ENCODE peak calls at places on chromosomes 2 and 18, in five cellular contexts. N, I, X, F and V are unnamed samples.

GRCh38 chr2:9720352-9721093 is 89.7 kb upstream of the YWHAQ start:
- DNase-seq in N (no peak), I (no peak), X (no peak), F (no peak), V (no peak)

GRCh38 chr2:176122633-176123482 is at the start of gene HOXD9:
- DNase-seq in N (no peak), I (no peak), X (no peak), F (peak), V (no peak)

GRCh38 chr18:23302852-23303527 is 150.1 kb upstream of the RIOK3 start:
- DNase-seq in N (no peak), I (no peak), X (no peak), F (no peak), V (no peak)

GRCh38 chr18:45654677-45655076 is 39.4 kb downstream of the SLC14A2 start:
- DNase-seq in N (no peak), I (no peak), X (no peak), F (no peak), V (no peak)

GRCh38 chr2:33443272-33443829 is 33.1 kb upstream of the RASGRP3 start:
- DNase-seq in N (no peak), I (no peak), X (no peak), F (no peak), V (no peak)

GRCh38 chr2:21011453-21011852 is 32.4 kb downstream of the APOB start:
- DNase-seq in N (no peak), I (no peak), X (no peak), F (no peak), V (no peak)

GRCh38 chr2:110745048-110745447 is 12.7 kb downstream of the ACOXL start:
- DNase-seq in N (no peak), I (no peak), X (no peak), F (no peak), V (no peak)

GRCh38 chr2:10145519-10146357 is 23.2 kb downstream of the RRM2 start:
- DNase-seq in N (no peak), I (no peak), X (no peak), F (no peak), V (no peak)

GRCh38 chr2:71299507-71299906 is 32.1 kb upstream of the ZNF638 start:
- DNase-seq in N (no peak), I (no peak), X (no peak), F (no peak), V (peak)

GRCh38 chr2:23954325-23955014 is 14.2 kb downstream of the UBXN2A start:
- DNase-seq in N (no peak), I (no peak), X (no peak), F (no peak), V (no peak)

GRCh38 chr2:31937741-31938140 is 73.1 kb downstream of the MEMO1 start:
- DNase-seq in N (no peak), I (no peak), X (no peak), F (no peak), V (no peak)

GRCh38 chr2:28247326-28247725 is 145.3 kb upstream of the FOSL2 start:
- DNase-seq in N (no peak), I (no peak), X (no peak), F (no peak), V (no peak)

GRCh38 chr2:234558642-234559041 is 61.8 kb upstream of the ARL4C start:
- DNase-seq in N (no peak), I (no peak), X (no peak), F (no peak), V (no peak)

GRCh38 chr2:238169021-238169707 is 10.4 kb downstream of the ERFE start:
- DNase-seq in N (no peak), I (no peak), X (peak), F (no peak), V (no peak)

GRCh38 chr18:2978626-2979025 is 34.3 kb downstream of the LPIN2 start:
- DNase-seq in N (peak), I (peak), X (no peak), F (no peak), V (no peak)

GRCh38 chr2:62504657-62505056 is 1.3 kb downstream of the TMEM17 start:
- DNase-seq in N (no peak), I (no peak), X (no peak), F (no peak), V (no peak)

GRCh38 chr2:148130571-148130970 is 109.7 kb downstream of the MBD5 start:
- DNase-seq in N (no peak), I (peak), X (no peak), F (no peak), V (no peak)

GRCh38 chr2:10402652-10403215 is 45.4 kb downstream of the ODC1 start:
- DNase-seq in N (no peak), I (no peak), X (no peak), F (no peak), V (no peak)